ENCODE peak calls at places on chromosome 13, in six cellular contexts. Y is cardiac fibroblast, S is lower leg skin, K is dorsolateral prefrontal cortex, Q is NB4, N is transverse colon. M is an unnamed sample.

GRCh38 chr13:27997904-27998522 is 9.5 kb upstream of the URAD start:
- DNase-seq in Q (peak), N (peak), Y (peak), S (peak), K (no peak), M (peak)

GRCh38 chr13:31543190-31543589 is 196.1 kb upstream of the RXFP2 start:
- DNase-seq in Q (no peak), Y (no peak), K (no peak), S (no peak), N (no peak), M (no peak)

GRCh38 chr13:32537580-32538233 is 888 bp downstream of the N4BP2L2 start:
- DNase-seq in S (peak), N (peak), K (no peak), Y (no peak), Q (peak), M (peak)

GRCh38 chr13:45372189-45373115 is 31.5 kb upstream of the TPT1 start:
- DNase-seq in Y (no peak), Q (no peak), K (no peak), S (no peak), N (no peak), M (no peak)

GRCh38 chr13:73467103-73467502 is 408.3 kb downstream of the KLF5 start:
- DNase-seq in N (no peak), K (no peak), Y (peak), S (no peak), Q (no peak), M (no peak)

GRCh38 chr13:25846227-25846984 is 205.4 kb downstream of the SHISA2 start:
- DNase-seq in K (no peak), N (no peak), Y (no peak), Q (peak), S (no peak), M (no peak)

GRCh38 chr13:91162180-91162579 is 185.3 kb upstream of the MIR17HG start:
- DNase-seq in Y (no peak), S (no peak), N (no peak), K (no peak), Q (peak), M (no peak)

GRCh38 chr13:26509491-26509890 is 48.0 kb upstream of the WASF3 start:
- DNase-seq in K (no peak), S (peak), N (no peak), Q (no peak), Y (no peak), M (no peak)

GRCh38 chr13:27359203-27359821 is 65.1 kb upstream of the GTF3A start:
- DNase-seq in S (peak), Q (peak), Y (peak), K (peak), N (peak), M (peak)

GRCh38 chr13:25175431-25175830 is 3.3 kb upstream of the AMER2 start:
- DNase-seq in S (no peak), N (no peak), K (no peak), Y (no peak), Q (no peak), M (no peak)

GRCh38 chr13:75666646-75667351 is 30.7 kb downstream of the LMO7 start:
- DNase-seq in K (no peak), Q (no peak), S (no peak), N (no peak), Y (peak), M (no peak)

GRCh38 chr13:114167445-114167844 is 11.6 kb upstream of the CFAP97D2 start:
- DNase-seq in N (no peak), S (no peak), Q (peak), Y (no peak), K (no peak), M (no peak)

GRCh38 chr13:20495087-20496023 is 30.3 kb downstream of the CRYL1 start:
- DNase-seq in K (peak), Q (peak), N (peak), S (peak), Y (peak), M (no peak)

GRCh38 chr13:53075356-53076041 is 46.9 kb downstream of the OLFM4 start:
- DNase-seq in N (no peak), K (no peak), Y (no peak), Q (no peak), S (no peak), M (no peak)

GRCh38 chr13:26442541-26442940 is 114.9 kb upstream of the WASF3 start:
- DNase-seq in Y (no peak), Q (no peak), N (no peak), K (no peak), S (no peak), M (no peak)

GRCh38 chr13:23621316-23621645 is 51.1 kb downstream of the TNFRSF19 start:
- DNase-seq in Y (peak), N (no peak), K (no peak), Q (peak), S (no peak), M (no peak)

GRCh38 chr13:79481685-79482052 is 714 bp downstream of the NDFIP2 start:
- DNase-seq in Q (peak), K (no peak), Y (no peak), S (no peak), N (peak), M (no peak)

GRCh38 chr13:98978280-98978679 is 416 bp upstream of the DOCK9 start:
- DNase-seq in Q (no peak), N (no peak), K (no peak), Y (peak), S (no peak), M (no peak)

GRCh38 chr13:102236830-102237621 is 164.8 kb downstream of the FGF14 start:
- DNase-seq in Y (no peak), N (no peak), S (no peak), Q (no peak), K (no peak), M (no peak)

GRCh38 chr13:94997126-94997525 is 284.8 kb upstream of the SOX21 start:
- DNase-seq in Y (peak), S (no peak), Q (no peak), K (no peak), N (no peak), M (no peak)

GRCh38 chr13:104847863-104848262 is 1687.6 kb downstream of the EFNB2 start:
- DNase-seq in K (no peak), Y (no peak), S (no peak), N (no peak), Q (no peak), M (no peak)

GRCh38 chr13:35789335-35790166 is 313.1 kb upstream of the MAB21L1 start:
- DNase-seq in Y (peak), K (no peak), Q (peak), S (no peak), N (no peak), M (no peak)

GRCh38 chr13:41562541-41563178 is 105.3 kb downstream of the RGCC start:
- DNase-seq in N (no peak), Q (no peak), S (no peak), K (no peak), Y (no peak), M (no peak)

GRCh38 chr13:98576215-98576945 is 527 bp downstream of the STK24 start:
- DNase-seq in N (peak), S (peak), K (no peak), Y (peak), Q (peak), M (peak)

GRCh38 chr13:105990256-105990958 is 545.1 kb downstream of the EFNB2 start:
- DNase-seq in K (no peak), S (no peak), Q (no peak), N (no peak), Y (no peak), M (no peak)

GRCh38 chr13:72565893-72566292 is 161.5 kb downstream of the MZT1 start:
- DNase-seq in K (no peak), Q (peak), Y (peak), S (no peak), N (no peak), M (no peak)

GRCh38 chr13:53200498-53201453 is 172.2 kb downstream of the OLFM4 start:
- DNase-seq in N (peak), Q (no peak), K (no peak), Y (no peak), S (no peak), M (peak)

GRCh38 chr13:19864018-19864338 is 529 bp upstream of the ZMYM5 start:
- DNase-seq in Q (peak), Y (peak), K (no peak), S (peak), N (peak), M (peak)

GRCh38 chr13:71577127-71577526 is 289.9 kb downstream of the DACH1 start:
- DNase-seq in Q (no peak), Y (no peak), S (no peak), N (no peak), K (no peak), M (no peak)

GRCh38 chr13:114128348-114128623 is 4.1 kb downstream of the RASA3 start:
- DNase-seq in N (no peak), K (no peak), Y (no peak), S (no peak), Q (no peak), M (no peak)

GRCh38 chr13:32390048-32390447 is 37.9 kb downstream of the N4BP2L1 start:
- DNase-seq in Q (no peak), K (no peak), S (no peak), Y (no peak), N (no peak), M (no peak)

GRCh38 chr13:33188093-33188882 is 97.3 kb downstream of the STARD13 start:
- DNase-seq in Y (peak), N (no peak), K (no peak), Q (no peak), S (no peak), M (no peak)

GRCh38 chr13:32737111-32737571 is 150.9 kb downstream of the PDS5B start:
- DNase-seq in K (no peak), Q (no peak), N (no peak), S (no peak), Y (peak), M (no peak)

GRCh38 chr13:30745917-30746686 is 10.8 kb downstream of the ALOX5AP start:
- DNase-seq in Y (peak), K (no peak), Q (peak), S (no peak), N (peak), M (no peak)

GRCh38 chr13:91572944-91573535 is 174.6 kb downstream of the GPC5 start:
- DNase-seq in K (no peak), Y (no peak), Q (no peak), S (no peak), N (no peak), M (no peak)

GRCh38 chr13:24694907-24695306 is 14.7 kb downstream of the ATP12A start:
- DNase-seq in Q (no peak), S (no peak), Y (no peak), K (no peak), N (no peak), M (no peak)

GRCh38 chr13:21846605-21847004 is 175.7 kb downstream of the FGF9 start:
- DNase-seq in Q (no peak), Y (no peak), N (no peak), K (no peak), S (no peak), M (no peak)

GRCh38 chr13:21850013-21851006 is 179.4 kb downstream of the FGF9 start:
- DNase-seq in K (no peak), Q (no peak), S (no peak), N (no peak), Y (peak), M (no peak)

GRCh38 chr13:21852043-21852442 is 181.2 kb downstream of the FGF9 start:
- DNase-seq in Y (no peak), N (no peak), S (no peak), Q (no peak), K (no peak), M (no peak)

GRCh38 chr13:21853779-21854178 is 182.9 kb downstream of the FGF9 start:
- DNase-seq in N (no peak), K (no peak), Y (no peak), S (no peak), Q (no peak), M (no peak)

GRCh38 chr13:21849323-21849722 is 178.4 kb downstream of the FGF9 start:
- DNase-seq in N (no peak), Y (peak), Q (peak), S (no peak), K (no peak), M (no peak)
- TF ChIP-seq CTCF in N (peak), Y (peak), Q (peak), S (no peak), K (peak), M (peak)

GRCh38 chr13:51768976-51769375 is 35.0 kb downstream of the DHRS12 start:
- DNase-seq in Q (no peak), N (no peak), S (no peak), K (no peak), Y (no peak), M (no peak)

GRCh38 chr13:51769455-51770127 is 34.4 kb downstream of the DHRS12 start:
- DNase-seq in N (no peak), Y (peak), Q (no peak), K (no peak), S (peak), M (peak)

GRCh38 chr13:51770160-51770559 is 33.8 kb downstream of the DHRS12 start:
- DNase-seq in K (no peak), N (no peak), S (no peak), Q (no peak), Y (no peak), M (no peak)

GRCh38 chr13:51767100-51767499 is 36.9 kb downstream of the DHRS12 start:
- DNase-seq in Y (no peak), K (no peak), S (no peak), N (no peak), Q (peak), M (no peak)

GRCh38 chr13:51768378-51768921 is 35.5 kb downstream of the DHRS12 start:
- DNase-seq in Y (no peak), N (no peak), K (no peak), S (no peak), Q (no peak), M (no peak)
- TF ChIP-seq CTCF in Y (peak), N (no peak), K (no peak), S (no peak), Q (peak), M (peak)

GRCh38 chr13:87259479-87260083 is 411.6 kb upstream of the SLITRK5 start:
- DNase-seq in S (no peak), K (no peak), Y (no peak), N (no peak), Q (no peak), M (no peak)
- TF ChIP-seq CTCF in S (no peak), K (peak), Y (no peak), N (no peak), Q (peak), M (peak)

GRCh38 chr13:40495620-40496001 is 170.8 kb downstream of the FOXO1 start:
- DNase-seq in Q (no peak), K (no peak), Y (no peak), N (no peak), S (no peak), M (no peak)
- TF ChIP-seq CTCF in Q (no peak), K (no peak), Y (no peak), N (no peak), S (no peak), M (no peak)

GRCh38 chr13:77478645-77478997 is 56.9 kb upstream of the SCEL start:
- DNase-seq in S (no peak), Q (no peak), Y (no peak), K (no peak), N (no peak), M (no peak)
- TF ChIP-seq CTCF in S (no peak), Q (no peak), Y (no peak), K (no peak), N (no peak), M (no peak)

GRCh38 chr13:89363144-89363543 is 1692.0 kb downstream of the SLITRK5 start:
- DNase-seq in Q (no peak), Y (no peak), S (no peak), N (no peak), K (no peak), M (no peak)

GRCh38 chr13:89361909-89362308 is 1690.7 kb downstream of the SLITRK5 start:
- DNase-seq in Q (peak), K (no peak), Y (peak), N (no peak), S (no peak), M (no peak)
- TF ChIP-seq CTCF in Q (peak), K (no peak), Y (no peak), N (no peak), S (no peak), M (peak)

DNA sequence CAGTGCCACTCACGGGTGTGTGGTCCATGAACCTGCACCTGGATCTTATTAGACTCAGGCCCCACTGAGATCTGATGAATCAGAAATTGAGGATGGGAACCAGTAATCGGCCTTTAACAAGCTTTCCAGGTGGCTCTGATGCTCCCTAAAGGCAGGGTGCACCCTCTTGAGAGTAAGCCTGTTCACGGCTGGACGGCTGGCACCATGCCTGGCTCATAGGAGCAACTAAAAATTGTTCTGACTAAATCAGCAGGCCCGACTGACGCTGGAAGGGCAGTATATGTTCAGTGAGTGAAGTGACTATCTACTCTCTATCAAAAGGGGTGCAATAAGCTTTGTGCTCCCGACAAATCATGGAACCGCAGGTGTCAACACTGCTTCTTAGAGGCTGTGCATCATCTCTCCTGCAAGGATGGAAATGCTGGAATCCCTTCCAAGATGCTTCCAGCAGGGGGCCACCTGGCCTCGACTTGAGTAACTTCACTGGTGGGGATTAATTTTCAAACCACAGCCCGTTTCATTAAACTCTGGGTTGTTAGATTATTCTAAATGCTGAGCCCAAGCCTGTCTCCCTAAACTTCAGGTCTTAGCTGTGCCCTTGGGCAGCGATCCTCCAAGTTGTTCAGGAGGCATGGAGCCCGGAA is 28.4 kb downstream of the TMTC4 start:
- DNase-seq in Q (peak), S (no peak), N (no peak), K (peak), Y (peak), M (no peak)
- TF ChIP-seq CTCF in Q (peak), S (no peak), N (no peak), K (peak), Y (peak), M (peak)

GRCh38 chr13:43132911-43133310 is 109.5 kb downstream of the DNAJC15 start:
- DNase-seq in N (no peak), Q (no peak), Y (no peak), K (no peak), S (no peak), M (no peak)

GRCh38 chr13:43129511-43130130 is 106.2 kb downstream of the DNAJC15 start:
- DNase-seq in Q (no peak), N (no peak), Y (no peak), K (no peak), S (no peak), M (no peak)

GRCh38 chr13:43133792-43134191 is 110.4 kb downstream of the DNAJC15 start:
- DNase-seq in K (no peak), N (no peak), S (no peak), Q (no peak), Y (no peak), M (no peak)

GRCh38 chr13:43134896-43135295 is 111.5 kb downstream of the DNAJC15 start:
- DNase-seq in K (no peak), Y (no peak), N (no peak), Q (no peak), S (no peak), M (no peak)

DNA sequence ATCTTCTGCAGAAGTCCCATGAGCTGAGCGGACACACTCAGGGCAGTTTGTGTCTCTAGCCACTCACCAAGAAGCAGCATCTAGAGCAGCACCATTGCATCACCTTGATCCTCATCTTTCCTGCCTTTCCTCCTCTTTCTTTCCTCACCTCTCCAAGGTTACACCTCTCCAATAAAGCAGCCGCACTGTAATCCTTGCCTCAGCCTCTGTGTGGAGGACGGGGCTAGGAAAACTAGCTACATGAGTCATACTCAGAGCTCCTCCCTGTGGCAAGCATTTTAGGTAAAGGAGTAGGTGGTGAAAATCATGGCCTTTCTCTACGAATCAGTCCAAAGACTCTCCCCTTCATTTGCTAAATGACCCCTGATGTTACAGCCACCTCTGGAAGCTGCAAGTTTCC is 108.8 kb downstream of the DNAJC15 start:
- DNase-seq in K (no peak), N (peak), S (no peak), Q (peak), Y (peak), M (no peak)
- TF ChIP-seq CTCF in K (no peak), N (peak), S (no peak), Q (no peak), Y (peak), M (peak)

DNA sequence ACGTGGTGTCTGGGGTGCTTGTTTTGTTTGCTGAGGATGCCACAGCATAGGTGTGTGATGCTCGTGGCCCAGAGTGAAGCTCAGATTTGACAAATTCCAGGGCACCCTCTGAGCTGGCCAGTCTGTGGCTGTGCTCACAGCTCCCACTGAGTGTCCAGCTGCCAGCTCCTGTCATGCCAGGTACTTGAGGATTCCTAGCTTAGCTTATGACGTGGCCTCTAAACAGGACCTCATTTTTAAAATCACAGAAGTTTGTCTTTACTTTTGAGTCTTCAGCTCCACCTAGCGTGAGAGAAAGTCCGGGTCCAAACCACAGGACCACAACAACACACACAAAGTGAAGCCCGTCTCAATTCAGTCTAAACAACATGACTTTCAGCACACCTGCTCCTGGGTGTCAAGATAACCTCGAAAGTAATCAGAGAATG is 117.3 kb downstream of the RAB20 start:
- DNase-seq in N (no peak), K (no peak), Q (peak), Y (peak), S (peak), M (peak)
- TF ChIP-seq CTCF in N (peak), K (peak), Q (peak), Y (peak), S (no peak), M (peak)

GRCh38 chr13:83702021-83702420 is 180.3 kb downstream of the SLITRK1 start:
- DNase-seq in K (no peak), Q (no peak), Y (no peak), N (no peak), S (no peak), M (no peak)
- TF ChIP-seq CTCF in K (no peak), Q (no peak), Y (no peak), N (no peak), S (no peak), M (no peak)